ENCODE peak calls at places on chromosome 1, in ten cellular contexts. One of them, this sample, is unnamed.

GRCh38 chr1:55209247-55209646 is 5.9 kb downstream of the USP24 start:
- DNase-seq in body of pancreas: no peak
- DNase-seq in IMR-90: no peak
- DNase-seq in Peyer's patch: no peak
- DNase-seq in HCT116: no peak
- DNase-seq in ovary: no peak
- DNase-seq in upper lobe of left lung: no peak
- DNase-seq in A549: no peak
- DNase-seq in uterus: no peak
- DNase-seq in adrenal gland: no peak
- DNase-seq in this sample: no peak

GRCh38 chr1:153526132-153526543 is 9.7 kb downstream of the S100A6 start:
- DNase-seq in body of pancreas: no peak
- DNase-seq in IMR-90: no peak
- DNase-seq in Peyer's patch: no peak
- DNase-seq in HCT116: no peak
- DNase-seq in ovary: no peak
- DNase-seq in upper lobe of left lung: no peak
- DNase-seq in A549: no peak
- DNase-seq in uterus: no peak
- DNase-seq in adrenal gland: peak
- DNase-seq in this sample: no peak

GRCh38 chr1:205003358-205004145 is 39.5 kb upstream of the CNTN2 start:
- DNase-seq in body of pancreas: no peak
- DNase-seq in IMR-90: no peak
- DNase-seq in Peyer's patch: no peak
- DNase-seq in HCT116: no peak
- DNase-seq in ovary: no peak
- DNase-seq in upper lobe of left lung: no peak
- DNase-seq in A549: no peak
- DNase-seq in uterus: no peak
- DNase-seq in adrenal gland: no peak
- DNase-seq in this sample: no peak

GRCh38 chr1:42880384-42880783 is 34.0 kb downstream of the ZNF691 start:
- DNase-seq in body of pancreas: no peak
- DNase-seq in IMR-90: no peak
- DNase-seq in Peyer's patch: no peak
- DNase-seq in HCT116: no peak
- DNase-seq in ovary: no peak
- DNase-seq in upper lobe of left lung: no peak
- DNase-seq in A549: no peak
- DNase-seq in uterus: no peak
- DNase-seq in adrenal gland: no peak
- DNase-seq in this sample: no peak

GRCh38 chr1:221148580-221148979 is 269.3 kb downstream of the HLX start:
- DNase-seq in body of pancreas: no peak
- DNase-seq in IMR-90: no peak
- DNase-seq in Peyer's patch: no peak
- DNase-seq in HCT116: no peak
- DNase-seq in ovary: no peak
- DNase-seq in upper lobe of left lung: no peak
- DNase-seq in A549: no peak
- DNase-seq in uterus: no peak
- DNase-seq in adrenal gland: no peak
- DNase-seq in this sample: no peak

GRCh38 chr1:241677171-241677570 is 25.1 kb downstream of the WDR64 start:
- DNase-seq in body of pancreas: no peak
- DNase-seq in IMR-90: no peak
- DNase-seq in Peyer's patch: no peak
- DNase-seq in HCT116: no peak
- DNase-seq in ovary: no peak
- DNase-seq in upper lobe of left lung: no peak
- DNase-seq in A549: no peak
- DNase-seq in uterus: no peak
- DNase-seq in adrenal gland: no peak
- DNase-seq in this sample: no peak

GRCh38 chr1:226424228-226425003 is 16.5 kb upstream of the PARP1 start:
- DNase-seq in body of pancreas: no peak
- DNase-seq in IMR-90: peak
- DNase-seq in Peyer's patch: no peak
- DNase-seq in HCT116: peak
- DNase-seq in ovary: no peak
- DNase-seq in upper lobe of left lung: no peak
- DNase-seq in A549: peak
- DNase-seq in uterus: no peak
- DNase-seq in adrenal gland: no peak
- DNase-seq in this sample: no peak

GRCh38 chr1:22635436-22635835 is 992 bp upstream of the C1QA start:
- DNase-seq in body of pancreas: peak
- DNase-seq in IMR-90: no peak
- DNase-seq in Peyer's patch: no peak
- DNase-seq in HCT116: no peak
- DNase-seq in ovary: no peak
- DNase-seq in upper lobe of left lung: no peak
- DNase-seq in A549: no peak
- DNase-seq in uterus: no peak
- DNase-seq in adrenal gland: no peak
- DNase-seq in this sample: no peak

GRCh38 chr1:172903581-172904220 is 147.0 kb downstream of the TNFSF18 start:
- DNase-seq in body of pancreas: no peak
- DNase-seq in IMR-90: peak
- DNase-seq in Peyer's patch: no peak
- DNase-seq in HCT116: no peak
- DNase-seq in ovary: no peak
- DNase-seq in upper lobe of left lung: no peak
- DNase-seq in A549: no peak
- DNase-seq in uterus: no peak
- DNase-seq in adrenal gland: no peak
- DNase-seq in this sample: no peak

GRCh38 chr1:172907834-172908326 is 142.9 kb downstream of the TNFSF18 start:
- DNase-seq in body of pancreas: no peak
- DNase-seq in IMR-90: no peak
- DNase-seq in Peyer's patch: no peak
- DNase-seq in HCT116: no peak
- DNase-seq in ovary: no peak
- DNase-seq in upper lobe of left lung: no peak
- DNase-seq in A549: no peak
- DNase-seq in uterus: no peak
- DNase-seq in adrenal gland: no peak
- DNase-seq in this sample: no peak

GRCh38 chr1:172909606-172910326 is 141.0 kb downstream of the TNFSF18 start:
- DNase-seq in body of pancreas: no peak
- DNase-seq in IMR-90: peak
- DNase-seq in Peyer's patch: no peak
- DNase-seq in HCT116: no peak
- DNase-seq in ovary: no peak
- DNase-seq in upper lobe of left lung: no peak
- DNase-seq in A549: peak
- DNase-seq in uterus: no peak
- DNase-seq in adrenal gland: no peak
- DNase-seq in this sample: no peak

GRCh38 chr1:172905452-172905851 is 145.3 kb downstream of the TNFSF18 start:
- DNase-seq in body of pancreas: no peak
- DNase-seq in IMR-90: peak
- DNase-seq in Peyer's patch: no peak
- DNase-seq in HCT116: no peak
- DNase-seq in ovary: no peak
- DNase-seq in upper lobe of left lung: no peak
- DNase-seq in A549: no peak
- DNase-seq in uterus: no peak
- DNase-seq in adrenal gland: no peak
- DNase-seq in this sample: no peak

DNA sequence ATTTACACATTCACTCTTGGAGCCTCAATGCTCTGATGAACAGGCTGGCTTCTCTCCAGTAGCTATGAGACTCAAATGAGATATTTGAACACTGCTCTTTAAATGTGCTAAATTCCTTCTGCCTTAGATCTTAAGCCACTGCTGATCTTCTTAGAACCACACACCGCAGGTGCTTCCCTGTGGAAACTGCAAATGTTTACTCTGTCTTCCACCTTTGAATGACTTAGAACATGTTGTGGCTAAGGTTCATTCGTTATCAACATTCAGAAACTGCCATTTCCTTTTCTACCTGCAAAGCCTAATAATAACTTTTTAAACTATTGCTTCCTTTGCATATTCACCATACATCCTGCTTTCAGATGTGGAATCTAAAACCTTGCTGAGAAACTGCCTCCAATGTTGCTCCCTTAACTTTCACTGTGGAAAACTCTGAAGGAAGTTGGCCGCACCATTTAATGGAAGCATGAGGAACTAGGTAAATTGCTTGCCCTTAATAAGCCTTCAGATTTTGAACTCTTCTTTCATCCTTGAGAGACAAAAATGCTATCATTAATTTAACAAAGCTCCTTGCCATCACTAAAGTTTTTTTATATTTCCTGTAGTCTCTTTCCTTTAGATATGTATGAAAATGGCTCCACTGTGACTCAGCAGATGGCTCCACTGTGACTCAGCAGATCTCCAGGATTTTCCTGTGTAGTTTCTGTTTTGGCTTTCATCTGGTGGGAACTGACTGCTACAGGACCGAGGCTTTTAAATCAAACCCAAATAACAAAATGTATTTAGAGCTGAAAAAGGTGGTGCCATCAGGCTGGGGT is 143.8 kb downstream of the TNFSF18 start:
- DNase-seq in body of pancreas: no peak
- DNase-seq in IMR-90: peak
- DNase-seq in Peyer's patch: no peak
- DNase-seq in HCT116: peak
- DNase-seq in ovary: no peak
- DNase-seq in upper lobe of left lung: no peak
- DNase-seq in A549: no peak
- DNase-seq in uterus: no peak
- DNase-seq in adrenal gland: peak
- DNase-seq in this sample: no peak
- H3K27ac ChIP-seq in body of pancreas: no peak
- H3K27ac ChIP-seq in IMR-90: peak
- H3K27ac ChIP-seq in Peyer's patch: no peak
- H3K27ac ChIP-seq in HCT116: peak
- H3K27ac ChIP-seq in ovary: no peak
- H3K27ac ChIP-seq in upper lobe of left lung: no peak
- H3K27ac ChIP-seq in A549: peak
- H3K27ac ChIP-seq in uterus: no peak
- H3K27ac ChIP-seq in adrenal gland: no peak
- H3K27ac ChIP-seq in this sample: no peak

DNA sequence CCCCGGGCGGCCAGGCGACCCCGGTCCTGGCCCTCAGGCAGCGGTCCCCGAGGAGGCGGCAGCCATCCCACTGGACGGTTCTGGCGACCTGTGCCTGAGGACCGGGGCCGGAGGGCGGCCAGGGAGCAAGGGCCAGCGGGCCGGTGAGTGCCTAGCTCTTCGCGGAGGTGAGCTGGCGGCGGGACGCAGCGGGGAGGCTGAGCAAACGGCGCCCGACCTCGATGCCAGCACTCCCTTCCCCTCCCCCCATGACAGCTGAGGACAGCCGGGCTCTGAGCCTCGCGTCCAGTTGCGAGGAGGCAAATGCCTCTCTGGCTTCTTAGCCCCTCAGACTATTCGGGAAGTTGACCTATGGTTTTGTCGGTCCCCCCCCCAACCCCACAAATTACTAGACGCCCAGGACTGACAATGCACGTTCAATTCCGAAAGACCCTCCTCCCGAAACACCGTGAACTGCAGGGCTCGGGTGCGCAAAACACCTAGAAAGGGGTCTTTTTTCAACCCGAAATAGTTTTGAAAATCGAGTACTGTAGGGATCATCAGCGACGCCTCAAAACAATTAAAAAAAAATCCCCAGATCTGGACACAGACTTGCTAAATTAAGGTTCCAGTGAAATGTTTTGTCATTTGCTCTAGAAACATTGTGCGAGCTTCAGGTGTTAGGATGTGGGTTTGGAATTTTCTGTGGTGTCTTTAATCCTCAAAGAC is 8.3 kb downstream of the CDKN2C start:
- DNase-seq in body of pancreas: peak
- DNase-seq in IMR-90: peak
- DNase-seq in Peyer's patch: peak
- DNase-seq in HCT116: no peak
- DNase-seq in ovary: peak
- DNase-seq in upper lobe of left lung: peak
- DNase-seq in A549: no peak
- DNase-seq in uterus: peak
- DNase-seq in adrenal gland: peak
- DNase-seq in this sample: peak
- TF ChIP-seq POLR2A in body of pancreas: peak
- TF ChIP-seq POLR2A in IMR-90: no peak
- TF ChIP-seq POLR2A in Peyer's patch: peak
- TF ChIP-seq POLR2A in HCT116: peak
- TF ChIP-seq POLR2A in ovary: no peak
- TF ChIP-seq POLR2A in upper lobe of left lung: no peak
- TF ChIP-seq POLR2A in A549: peak
- TF ChIP-seq POLR2A in uterus: no peak
- TF ChIP-seq POLR2A in adrenal gland: peak
- TF ChIP-seq POLR2A in this sample: peak

DNA sequence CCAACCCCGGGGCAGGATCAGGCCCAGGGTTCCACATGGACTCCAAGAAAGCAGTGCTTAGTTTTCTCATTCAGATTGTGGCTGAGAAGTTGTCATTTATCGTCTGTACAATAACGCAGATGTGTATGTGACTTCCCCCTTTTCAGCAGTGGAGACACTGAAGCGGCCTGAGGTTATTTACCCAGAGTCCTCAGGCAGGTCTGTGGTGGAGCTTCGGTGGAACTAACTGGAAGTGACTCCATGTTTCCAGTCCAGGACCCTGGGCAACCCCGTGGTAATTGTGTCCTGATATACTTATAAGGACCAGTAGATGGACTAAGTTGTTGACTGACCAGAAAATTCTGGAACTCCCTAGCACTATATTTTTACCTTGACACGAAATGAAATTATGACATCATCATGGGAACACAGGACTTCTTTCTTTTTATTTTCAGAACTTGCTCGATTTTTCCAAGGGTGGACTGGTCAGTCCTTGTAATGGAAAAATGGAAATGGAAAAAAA is 1.0 kb upstream of the IER5 start:
- DNase-seq in body of pancreas: no peak
- DNase-seq in IMR-90: no peak
- DNase-seq in Peyer's patch: no peak
- DNase-seq in HCT116: no peak
- DNase-seq in ovary: no peak
- DNase-seq in upper lobe of left lung: no peak
- DNase-seq in A549: no peak
- DNase-seq in uterus: no peak
- DNase-seq in adrenal gland: no peak
- DNase-seq in this sample: peak
- H3K4me3 ChIP-seq in body of pancreas: no peak
- H3K4me3 ChIP-seq in IMR-90: no peak
- H3K4me3 ChIP-seq in Peyer's patch: no peak
- H3K4me3 ChIP-seq in HCT116: peak
- H3K4me3 ChIP-seq in ovary: no peak
- H3K4me3 ChIP-seq in upper lobe of left lung: peak
- H3K4me3 ChIP-seq in A549: peak
- H3K4me3 ChIP-seq in uterus: no peak
- H3K4me3 ChIP-seq in adrenal gland: no peak
- H3K4me3 ChIP-seq in this sample: no peak

GRCh38 chr1:15764890-15765289 is 6.3 kb downstream of the FBLIM1 start:
- DNase-seq in body of pancreas: no peak
- DNase-seq in IMR-90: no peak
- DNase-seq in Peyer's patch: no peak
- DNase-seq in HCT116: no peak
- DNase-seq in ovary: no peak
- DNase-seq in upper lobe of left lung: peak
- DNase-seq in A549: no peak
- DNase-seq in uterus: no peak
- DNase-seq in adrenal gland: no peak
- DNase-seq in this sample: no peak

GRCh38 chr1:15764269-15764764 is 5.7 kb downstream of the FBLIM1 start:
- DNase-seq in body of pancreas: peak
- DNase-seq in IMR-90: no peak
- DNase-seq in Peyer's patch: peak
- DNase-seq in HCT116: no peak
- DNase-seq in ovary: no peak
- DNase-seq in upper lobe of left lung: no peak
- DNase-seq in A549: no peak
- DNase-seq in uterus: no peak
- DNase-seq in adrenal gland: no peak
- DNase-seq in this sample: no peak

GRCh38 chr1:15768388-15768787 is 9.8 kb downstream of the FBLIM1 start:
- DNase-seq in body of pancreas: no peak
- DNase-seq in IMR-90: no peak
- DNase-seq in Peyer's patch: no peak
- DNase-seq in HCT116: no peak
- DNase-seq in ovary: no peak
- DNase-seq in upper lobe of left lung: no peak
- DNase-seq in A549: no peak
- DNase-seq in uterus: no peak
- DNase-seq in adrenal gland: no peak
- DNase-seq in this sample: no peak

GRCh38 chr1:15767941-15768340 is 9.3 kb downstream of the FBLIM1 start:
- DNase-seq in body of pancreas: no peak
- DNase-seq in IMR-90: no peak
- DNase-seq in Peyer's patch: no peak
- DNase-seq in HCT116: no peak
- DNase-seq in ovary: no peak
- DNase-seq in upper lobe of left lung: no peak
- DNase-seq in A549: no peak
- DNase-seq in uterus: no peak
- DNase-seq in adrenal gland: no peak
- DNase-seq in this sample: no peak

DNA sequence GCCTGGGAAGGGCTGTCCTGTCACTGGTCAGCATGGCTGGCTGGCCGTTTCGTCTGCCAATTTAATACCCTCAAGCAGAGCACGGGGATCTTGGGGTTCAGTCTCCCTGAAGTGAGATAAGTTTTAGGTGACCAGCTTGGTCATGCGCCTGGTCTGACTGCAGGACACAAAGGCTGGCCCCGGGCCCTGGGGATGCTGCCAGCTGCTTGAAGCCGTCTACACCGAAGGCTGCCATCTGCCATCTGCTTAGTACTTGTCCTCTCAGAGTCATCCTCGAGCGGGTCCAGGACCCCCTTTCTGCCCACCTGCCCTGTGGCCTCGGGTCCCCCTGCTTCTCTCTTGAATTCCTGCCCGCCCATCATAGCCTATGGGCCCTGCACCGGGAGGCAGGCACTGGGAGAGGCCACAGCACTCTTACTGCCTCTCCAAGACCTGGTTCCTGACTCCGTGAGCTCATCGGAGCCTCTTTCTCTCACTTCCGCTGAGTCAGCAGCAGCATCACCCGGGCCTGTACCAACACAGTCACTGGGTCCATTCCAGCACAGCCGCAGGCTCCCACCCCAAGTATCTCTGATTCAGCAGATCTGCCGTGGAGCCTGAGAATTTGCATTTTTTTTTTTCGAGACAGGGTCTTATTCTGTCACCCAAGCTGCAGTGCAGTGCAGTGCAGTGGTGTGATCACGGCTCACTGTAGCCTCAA is 7.0 kb downstream of the FBLIM1 start:
- DNase-seq in body of pancreas: peak
- DNase-seq in IMR-90: peak
- DNase-seq in Peyer's patch: no peak
- DNase-seq in HCT116: no peak
- DNase-seq in ovary: no peak
- DNase-seq in upper lobe of left lung: no peak
- DNase-seq in A549: no peak
- DNase-seq in uterus: no peak
- DNase-seq in adrenal gland: no peak
- DNase-seq in this sample: no peak
- H3K27ac ChIP-seq in body of pancreas: peak
- H3K27ac ChIP-seq in IMR-90: no peak
- H3K27ac ChIP-seq in Peyer's patch: peak
- H3K27ac ChIP-seq in HCT116: no peak
- H3K27ac ChIP-seq in ovary: no peak
- H3K27ac ChIP-seq in upper lobe of left lung: no peak
- H3K27ac ChIP-seq in A549: peak
- H3K27ac ChIP-seq in uterus: no peak
- H3K27ac ChIP-seq in adrenal gland: no peak
- H3K27ac ChIP-seq in this sample: no peak